ENCODE peak calls at places on chromosomes 3 and 15, in nine cellular contexts. One of them, this sample, is unnamed.

GRCh38 chr3:188974856-188975611 is 196.7 kb upstream of the TPRG1 start:
- DNase-seq in hepatocyte: no peak
- DNase-seq in OCI-LY7: no peak
- DNase-seq in AG04449: no peak
- DNase-seq in IMR-90: peak
- DNase-seq in B cell: no peak
- DNase-seq in fibroblast of pulmonary artery: no peak
- DNase-seq in SK-N-SH: no peak
- DNase-seq in natural killer cell: no peak
- DNase-seq in this sample: no peak

GRCh38 chr3:75342425-75342824 is 321.7 kb upstream of the FRG2C start:
- DNase-seq in hepatocyte: no peak
- DNase-seq in OCI-LY7: no peak
- DNase-seq in AG04449: no peak
- DNase-seq in IMR-90: no peak
- DNase-seq in B cell: no peak
- DNase-seq in fibroblast of pulmonary artery: no peak
- DNase-seq in SK-N-SH: no peak
- DNase-seq in natural killer cell: no peak
- DNase-seq in this sample: no peak

GRCh38 chr15:25053000-25053815 is 98.4 kb downstream of the SNRPN start:
- DNase-seq in hepatocyte: no peak
- DNase-seq in OCI-LY7: no peak
- DNase-seq in AG04449: no peak
- DNase-seq in IMR-90: no peak
- DNase-seq in B cell: no peak
- DNase-seq in fibroblast of pulmonary artery: no peak
- DNase-seq in SK-N-SH: no peak
- DNase-seq in natural killer cell: no peak
- DNase-seq in this sample: peak

GRCh38 chr15:57375827-57376694 is at the start of gene CGNL1:
- DNase-seq in hepatocyte: peak
- DNase-seq in OCI-LY7: no peak
- DNase-seq in AG04449: no peak
- DNase-seq in IMR-90: no peak
- DNase-seq in B cell: peak
- DNase-seq in fibroblast of pulmonary artery: peak
- DNase-seq in SK-N-SH: peak
- DNase-seq in natural killer cell: no peak
- DNase-seq in this sample: no peak

GRCh38 chr15:81751321-81751720 is 294.5 kb downstream of the MEX3B start:
- DNase-seq in hepatocyte: no peak
- DNase-seq in OCI-LY7: no peak
- DNase-seq in AG04449: no peak
- DNase-seq in IMR-90: no peak
- DNase-seq in B cell: no peak
- DNase-seq in fibroblast of pulmonary artery: no peak
- DNase-seq in SK-N-SH: no peak
- DNase-seq in natural killer cell: no peak
- DNase-seq in this sample: no peak

GRCh38 chr15:62503451-62503850 is 338.4 kb upstream of the C2CD4B start:
- DNase-seq in hepatocyte: peak
- DNase-seq in OCI-LY7: no peak
- DNase-seq in AG04449: no peak
- DNase-seq in IMR-90: no peak
- DNase-seq in B cell: no peak
- DNase-seq in fibroblast of pulmonary artery: peak
- DNase-seq in SK-N-SH: no peak
- DNase-seq in natural killer cell: no peak
- DNase-seq in this sample: no peak

GRCh38 chr3:16390581-16390980 is 122.9 kb downstream of the RFTN1 start:
- DNase-seq in hepatocyte: no peak
- DNase-seq in OCI-LY7: no peak
- DNase-seq in AG04449: no peak
- DNase-seq in IMR-90: no peak
- DNase-seq in B cell: no peak
- DNase-seq in fibroblast of pulmonary artery: no peak
- DNase-seq in SK-N-SH: no peak
- DNase-seq in natural killer cell: no peak
- DNase-seq in this sample: no peak

GRCh38 chr3:134486577-134487041 is 752 bp downstream of the CEP63 start:
- DNase-seq in hepatocyte: no peak
- DNase-seq in OCI-LY7: peak
- DNase-seq in AG04449: no peak
- DNase-seq in IMR-90: peak
- DNase-seq in B cell: peak
- DNase-seq in fibroblast of pulmonary artery: peak
- DNase-seq in SK-N-SH: peak
- DNase-seq in natural killer cell: no peak
- DNase-seq in this sample: no peak

GRCh38 chr15:94524565-94524964 is 293.2 kb downstream of the MCTP2 start:
- DNase-seq in hepatocyte: peak
- DNase-seq in OCI-LY7: no peak
- DNase-seq in AG04449: no peak
- DNase-seq in IMR-90: no peak
- DNase-seq in B cell: no peak
- DNase-seq in fibroblast of pulmonary artery: no peak
- DNase-seq in SK-N-SH: no peak
- DNase-seq in natural killer cell: no peak
- DNase-seq in this sample: no peak

GRCh38 chr15:94522125-94522524 is 290.8 kb downstream of the MCTP2 start:
- DNase-seq in hepatocyte: no peak
- DNase-seq in OCI-LY7: no peak
- DNase-seq in AG04449: no peak
- DNase-seq in IMR-90: no peak
- DNase-seq in B cell: no peak
- DNase-seq in fibroblast of pulmonary artery: no peak
- DNase-seq in SK-N-SH: no peak
- DNase-seq in natural killer cell: no peak
- DNase-seq in this sample: no peak

GRCh38 chr15:94523873-94524272 is 292.5 kb downstream of the MCTP2 start:
- DNase-seq in hepatocyte: no peak
- DNase-seq in OCI-LY7: no peak
- DNase-seq in AG04449: no peak
- DNase-seq in IMR-90: no peak
- DNase-seq in B cell: no peak
- DNase-seq in fibroblast of pulmonary artery: no peak
- DNase-seq in SK-N-SH: peak
- DNase-seq in natural killer cell: no peak
- DNase-seq in this sample: no peak

GRCh38 chr15:94526071-94526689 is 294.8 kb downstream of the MCTP2 start:
- DNase-seq in hepatocyte: no peak
- DNase-seq in OCI-LY7: peak
- DNase-seq in AG04449: no peak
- DNase-seq in IMR-90: no peak
- DNase-seq in B cell: no peak
- DNase-seq in fibroblast of pulmonary artery: no peak
- DNase-seq in SK-N-SH: no peak
- DNase-seq in natural killer cell: no peak
- DNase-seq in this sample: no peak
- TF ChIP-seq CTCF in hepatocyte: peak
- TF ChIP-seq CTCF in OCI-LY7: peak
- TF ChIP-seq CTCF in AG04449: no peak
- TF ChIP-seq CTCF in IMR-90: no peak
- TF ChIP-seq CTCF in B cell: peak
- TF ChIP-seq CTCF in fibroblast of pulmonary artery: no peak
- TF ChIP-seq CTCF in SK-N-SH: no peak
- TF ChIP-seq CTCF in natural killer cell: peak
- TF ChIP-seq CTCF in this sample: peak

GRCh38 chr3:50355829-50356552 is 3.3 kb downstream of the TMEM115 start:
- DNase-seq in hepatocyte: no peak
- DNase-seq in OCI-LY7: no peak
- DNase-seq in AG04449: no peak
- DNase-seq in IMR-90: no peak
- DNase-seq in B cell: no peak
- DNase-seq in fibroblast of pulmonary artery: no peak
- DNase-seq in SK-N-SH: no peak
- DNase-seq in natural killer cell: no peak
- DNase-seq in this sample: no peak
- TF ChIP-seq CTCF in hepatocyte: peak
- TF ChIP-seq CTCF in OCI-LY7: peak
- TF ChIP-seq CTCF in AG04449: no peak
- TF ChIP-seq CTCF in IMR-90: no peak
- TF ChIP-seq CTCF in B cell: no peak
- TF ChIP-seq CTCF in fibroblast of pulmonary artery: no peak
- TF ChIP-seq CTCF in SK-N-SH: peak
- TF ChIP-seq CTCF in natural killer cell: no peak
- TF ChIP-seq CTCF in this sample: no peak

DNA sequence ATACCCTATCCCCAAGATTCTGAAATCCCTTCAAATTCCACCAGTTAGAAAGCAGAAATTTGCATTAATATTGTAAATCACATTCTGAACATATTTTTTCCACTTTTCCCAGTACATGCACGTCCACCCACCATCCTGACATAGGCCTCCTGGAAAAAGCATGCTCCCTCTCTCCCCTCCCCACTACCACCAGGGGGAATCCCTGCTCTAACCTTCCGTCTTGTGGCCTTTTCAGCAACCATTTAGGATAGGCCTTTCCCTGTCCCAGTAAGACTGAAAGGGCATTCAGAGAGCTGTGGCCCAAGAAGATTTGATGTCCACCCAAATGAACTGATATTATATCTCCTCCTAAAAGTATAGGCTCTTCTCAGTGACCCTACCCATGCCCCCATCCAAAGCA is 182.1 kb downstream of the ARRDC4 start:
- DNase-seq in hepatocyte: no peak
- DNase-seq in OCI-LY7: no peak
- DNase-seq in AG04449: no peak
- DNase-seq in IMR-90: no peak
- DNase-seq in B cell: no peak
- DNase-seq in fibroblast of pulmonary artery: no peak
- DNase-seq in SK-N-SH: no peak
- DNase-seq in natural killer cell: no peak
- DNase-seq in this sample: no peak
- TF ChIP-seq CTCF in hepatocyte: no peak
- TF ChIP-seq CTCF in OCI-LY7: peak
- TF ChIP-seq CTCF in AG04449: peak
- TF ChIP-seq CTCF in IMR-90: no peak
- TF ChIP-seq CTCF in B cell: no peak
- TF ChIP-seq CTCF in fibroblast of pulmonary artery: no peak
- TF ChIP-seq CTCF in SK-N-SH: peak
- TF ChIP-seq CTCF in natural killer cell: no peak
- TF ChIP-seq CTCF in this sample: no peak

GRCh38 chr3:50351318-50351687 is 641 bp downstream of the CYB561D2 start:
- DNase-seq in hepatocyte: no peak
- DNase-seq in OCI-LY7: no peak
- DNase-seq in AG04449: no peak
- DNase-seq in IMR-90: no peak
- DNase-seq in B cell: no peak
- DNase-seq in fibroblast of pulmonary artery: no peak
- DNase-seq in SK-N-SH: no peak
- DNase-seq in natural killer cell: no peak
- DNase-seq in this sample: no peak

GRCh38 chr3:50352762-50353161 is 2.1 kb downstream of the CYB561D2 start:
- DNase-seq in hepatocyte: no peak
- DNase-seq in OCI-LY7: no peak
- DNase-seq in AG04449: no peak
- DNase-seq in IMR-90: peak
- DNase-seq in B cell: no peak
- DNase-seq in fibroblast of pulmonary artery: no peak
- DNase-seq in SK-N-SH: no peak
- DNase-seq in natural killer cell: no peak
- DNase-seq in this sample: no peak

GRCh38 chr3:50350213-50350526 is 405 bp downstream of the NPRL2 start:
- DNase-seq in hepatocyte: no peak
- DNase-seq in OCI-LY7: no peak
- DNase-seq in AG04449: no peak
- DNase-seq in IMR-90: no peak
- DNase-seq in B cell: no peak
- DNase-seq in fibroblast of pulmonary artery: no peak
- DNase-seq in SK-N-SH: no peak
- DNase-seq in natural killer cell: no peak
- DNase-seq in this sample: no peak

GRCh38 chr3:50353231-50354004 is 2.8 kb downstream of the CYB561D2 start:
- DNase-seq in hepatocyte: no peak
- DNase-seq in OCI-LY7: no peak
- DNase-seq in AG04449: no peak
- DNase-seq in IMR-90: no peak
- DNase-seq in B cell: no peak
- DNase-seq in fibroblast of pulmonary artery: no peak
- DNase-seq in SK-N-SH: no peak
- DNase-seq in natural killer cell: no peak
- DNase-seq in this sample: no peak

DNA sequence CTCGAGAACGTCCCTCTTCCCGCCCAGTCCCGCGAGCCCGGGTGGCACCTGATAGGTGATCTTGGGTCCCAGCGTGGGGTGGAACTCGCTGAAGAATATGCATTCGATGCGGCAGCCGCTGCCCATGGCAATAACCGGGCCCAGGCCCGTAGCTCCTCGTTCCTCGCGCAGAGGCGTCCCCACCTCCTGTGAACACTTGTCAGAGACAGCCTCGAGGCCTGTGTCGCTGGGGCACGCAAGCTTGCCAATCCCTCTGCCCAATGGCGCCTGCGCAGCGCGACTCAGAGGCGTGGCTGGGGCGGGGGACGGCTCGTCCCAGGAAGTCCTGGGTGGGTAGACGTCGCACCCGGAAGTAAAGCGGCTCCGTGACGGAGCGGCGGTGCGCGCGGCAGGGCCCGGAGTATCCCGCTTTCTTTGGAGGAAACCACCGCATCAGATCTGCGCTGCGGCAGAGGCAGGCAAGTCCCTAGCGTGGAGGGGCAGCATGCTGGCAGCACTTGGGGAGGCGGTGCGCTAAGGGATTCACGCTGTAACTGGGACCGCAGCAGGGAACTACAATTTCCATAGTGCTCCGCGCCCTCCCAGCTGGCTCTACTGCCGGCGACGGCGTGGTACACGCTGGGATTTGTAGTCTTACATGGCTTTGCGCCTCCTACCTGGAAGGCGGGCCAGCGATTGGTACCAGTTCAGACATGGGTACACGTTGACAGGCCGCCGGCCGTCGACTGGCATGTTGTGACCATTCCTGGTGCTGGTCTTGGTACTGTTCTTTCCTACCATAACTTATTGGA is at the start of the genes CYB561D2 and NPRL2:
- DNase-seq in hepatocyte: peak
- DNase-seq in OCI-LY7: peak
- DNase-seq in AG04449: peak
- DNase-seq in IMR-90: peak
- DNase-seq in B cell: peak
- DNase-seq in fibroblast of pulmonary artery: peak
- DNase-seq in SK-N-SH: peak
- DNase-seq in natural killer cell: peak
- DNase-seq in this sample: peak
- TF ChIP-seq CTCF in hepatocyte: no peak
- TF ChIP-seq CTCF in OCI-LY7: no peak
- TF ChIP-seq CTCF in AG04449: no peak
- TF ChIP-seq CTCF in IMR-90: no peak
- TF ChIP-seq CTCF in B cell: no peak
- TF ChIP-seq CTCF in fibroblast of pulmonary artery: no peak
- TF ChIP-seq CTCF in SK-N-SH: no peak
- TF ChIP-seq CTCF in natural killer cell: no peak
- TF ChIP-seq CTCF in this sample: no peak

DNA sequence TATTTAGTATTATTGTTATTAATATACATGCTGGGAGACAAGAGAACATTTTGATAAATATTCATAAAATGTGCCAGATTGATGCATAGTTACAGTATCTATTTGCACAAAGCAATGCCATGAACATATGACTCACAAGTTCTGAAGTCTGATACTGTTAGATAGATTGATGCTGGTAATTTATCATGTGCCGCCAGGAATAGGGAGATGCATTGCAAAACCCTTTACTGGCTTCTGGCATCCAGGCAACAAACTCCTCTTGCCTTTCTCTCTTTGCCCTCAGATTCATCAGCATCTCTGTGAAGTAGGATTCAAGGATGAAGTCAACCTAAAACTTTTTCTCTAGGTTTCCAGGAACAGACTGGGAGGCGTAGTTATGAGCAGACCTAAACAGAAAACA is 41.0 kb upstream of the SLC25A26 start:
- DNase-seq in hepatocyte: no peak
- DNase-seq in OCI-LY7: no peak
- DNase-seq in AG04449: no peak
- DNase-seq in IMR-90: no peak
- DNase-seq in B cell: no peak
- DNase-seq in fibroblast of pulmonary artery: peak
- DNase-seq in SK-N-SH: no peak
- DNase-seq in natural killer cell: no peak
- DNase-seq in this sample: no peak
- TF ChIP-seq CTCF in hepatocyte: no peak
- TF ChIP-seq CTCF in OCI-LY7: no peak
- TF ChIP-seq CTCF in AG04449: no peak
- TF ChIP-seq CTCF in IMR-90: no peak
- TF ChIP-seq CTCF in B cell: no peak
- TF ChIP-seq CTCF in fibroblast of pulmonary artery: no peak
- TF ChIP-seq CTCF in SK-N-SH: no peak
- TF ChIP-seq CTCF in natural killer cell: no peak
- TF ChIP-seq CTCF in this sample: no peak